ENCODE peak calls at places on chromosomes 6 and 20, in seven cellular contexts. J, Z, O, Q, U, M and R are unnamed samples.

GRCh38 chr6:93790976-93791375 is 371.6 kb upstream of the EPHA7 start:
- DNase-seq in Z (no peak), M (no peak), O (no peak), J (no peak), Q (no peak), U (no peak), R (no peak)

GRCh38 chr6:16625319-16626240 is 135.7 kb downstream of the ATXN1 start:
- DNase-seq in U (peak), J (no peak), O (no peak), M (no peak), Q (no peak), Z (no peak), R (no peak)

GRCh38 chr6:35166160-35166919 is 25.2 kb upstream of the TCP11 start:
- DNase-seq in Q (no peak), O (no peak), J (no peak), Z (no peak), U (no peak), M (no peak), R (peak)

GRCh38 chr6:160400426-160400825 is 52.2 kb downstream of the SLC22A3 start:
- DNase-seq in J (no peak), M (no peak), O (no peak), Q (no peak), U (no peak), Z (no peak), R (no peak)

GRCh38 chr20:57122481-57123138 is 143.8 kb downstream of the BMP7 start:
- DNase-seq in Q (no peak), Z (no peak), O (no peak), M (no peak), J (no peak), U (no peak), R (no peak)

GRCh38 chr20:1338801-1339200 is 9.9 kb upstream of the SDCBP2 start:
- DNase-seq in Z (peak), O (no peak), J (no peak), M (no peak), Q (no peak), U (no peak), R (peak)

GRCh38 chr20:35088231-35088794 is 4.3 kb downstream of the TRPC4AP start:
- DNase-seq in Z (no peak), M (no peak), Q (no peak), J (no peak), U (peak), O (no peak), R (no peak)

GRCh38 chr20:36479938-36480337 is 61.4 kb upstream of the MYL9 start:
- DNase-seq in U (no peak), Q (no peak), O (no peak), Z (no peak), J (no peak), M (no peak), R (no peak)

GRCh38 chr6:54621285-54621684 is 225.3 kb upstream of the FAM83B start:
- DNase-seq in O (no peak), U (no peak), Q (peak), J (no peak), Z (no peak), M (peak), R (peak)

GRCh38 chr20:9185511-9185910 is 116.6 kb downstream of the PLCB4 start:
- DNase-seq in U (peak), Q (no peak), O (no peak), M (no peak), Z (no peak), J (no peak), R (peak)

GRCh38 chr20:63252157-63252780 is 2.0 kb downstream of the NKAIN4 start:
- DNase-seq in U (no peak), Z (no peak), J (no peak), M (no peak), O (no peak), Q (no peak), R (no peak)

GRCh38 chr6:8243462-8243861 is 141.1 kb upstream of the EEF1E1 start:
- DNase-seq in Q (no peak), J (no peak), Z (no peak), M (no peak), U (peak), O (no peak), R (no peak)

GRCh38 chr6:107102414-107102805 is 12.9 kb downstream of the BEND3 start:
- DNase-seq in U (no peak), Q (no peak), Z (no peak), M (peak), O (no peak), J (no peak), R (peak)

GRCh38 chr6:148528292-148528691 is 185.7 kb downstream of the SASH1 start:
- DNase-seq in O (no peak), M (no peak), U (peak), J (no peak), Q (no peak), Z (no peak), R (no peak)

GRCh38 chr20:37541326-37541725 is 13.7 kb upstream of the BLCAP start:
- DNase-seq in O (no peak), U (no peak), M (no peak), J (no peak), Z (peak), Q (no peak), R (no peak)

GRCh38 chr20:1775117-1775516 is 117.5 kb upstream of the SIRPG start:
- DNase-seq in Z (no peak), O (no peak), J (no peak), M (no peak), U (peak), Q (peak), R (no peak)

GRCh38 chr20:13054011-13054410 is 45.2 kb downstream of the SPTLC3 start:
- DNase-seq in M (no peak), U (no peak), O (no peak), Q (no peak), Z (no peak), J (no peak), R (no peak)

GRCh38 chr6:158417760-158418098 is 105.5 kb downstream of the TULP4 start:
- DNase-seq in U (peak), J (no peak), Q (peak), M (no peak), O (no peak), Z (no peak), R (no peak)

GRCh38 chr6:56511591-56511990 is 131.1 kb downstream of the DST start:
- DNase-seq in Z (no peak), O (no peak), U (no peak), Q (no peak), M (no peak), J (no peak), R (no peak)

GRCh38 chr6:135519343-135519742 is 21.8 kb upstream of the AHI1 start:
- DNase-seq in Z (no peak), J (no peak), Q (no peak), O (no peak), M (no peak), U (no peak), R (no peak)

GRCh38 chr6:52361347-52361944 is 505 bp upstream of the PAQR8 start:
- DNase-seq in M (no peak), J (peak), O (no peak), Q (no peak), U (peak), Z (peak), R (peak)

GRCh38 chr6:116220172-116220571 is 33.7 kb downstream of the TSPYL4 start:
- DNase-seq in Z (no peak), O (no peak), M (no peak), U (peak), Q (no peak), J (no peak), R (peak)

GRCh38 chr6:155185544-155185943 is 78.3 kb upstream of the CLDN20 start:
- DNase-seq in J (no peak), Z (no peak), Q (peak), O (no peak), U (peak), M (no peak), R (peak)

GRCh38 chr6:155188707-155189496 is 74.9 kb upstream of the CLDN20 start:
- DNase-seq in Q (peak), U (peak), O (no peak), J (no peak), M (no peak), Z (no peak), R (no peak)

GRCh38 chr6:155186052-155186658 is 77.7 kb upstream of the CLDN20 start:
- DNase-seq in M (no peak), Q (no peak), Z (no peak), O (no peak), J (no peak), U (peak), R (peak)

GRCh38 chr6:155187994-155188706 is 75.7 kb upstream of the CLDN20 start:
- DNase-seq in Z (no peak), O (no peak), Q (no peak), U (peak), J (no peak), M (no peak), R (no peak)

DNA sequence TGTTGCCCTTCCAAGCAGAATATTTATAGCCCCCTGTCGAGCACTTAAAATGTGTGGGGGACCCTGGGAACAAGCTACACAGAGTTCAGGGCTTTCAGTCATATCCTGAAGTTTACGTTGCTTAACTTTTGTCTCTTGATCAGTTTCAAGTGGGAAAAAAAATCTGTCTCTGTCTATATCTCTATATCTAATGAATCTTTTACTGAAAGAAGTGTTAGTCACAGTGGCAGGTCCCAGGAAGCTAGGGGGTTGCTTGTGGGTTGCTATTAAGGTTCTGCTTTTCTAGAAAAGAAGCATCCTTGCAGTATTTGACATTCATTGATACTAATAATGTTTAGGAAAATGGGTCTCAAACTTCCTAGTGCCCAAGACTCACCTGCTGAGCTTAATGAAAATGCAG is 76.7 kb upstream of the CLDN20 start:
- DNase-seq in Z (no peak), J (no peak), O (no peak), Q (no peak), U (no peak), M (no peak), R (no peak)
- H3K27ac ChIP-seq in Z (no peak), J (no peak), O (no peak), Q (no peak), U (no peak), M (no peak), R (no peak)

DNA sequence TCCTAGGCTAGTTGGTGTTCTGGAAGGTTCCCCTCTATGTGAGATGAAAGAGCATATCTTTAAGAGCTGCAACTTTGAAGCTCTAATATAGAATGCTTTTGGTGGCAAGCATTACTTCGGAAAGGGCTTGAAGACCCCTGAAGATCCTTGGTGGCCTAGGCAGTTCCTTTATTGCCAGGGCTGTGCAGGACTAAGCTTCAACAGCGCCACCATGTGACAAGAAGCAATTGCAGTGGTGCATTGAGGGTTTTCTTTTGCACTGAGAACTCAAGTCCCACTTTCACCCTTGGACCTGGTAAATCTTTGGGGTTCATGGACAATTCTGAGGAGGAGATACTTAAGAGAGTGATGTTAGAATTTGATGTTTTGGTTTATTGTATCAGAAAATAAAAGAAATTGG is 237.4 kb upstream of the GMDS start:
- DNase-seq in M (no peak), J (no peak), Q (no peak), U (no peak), Z (no peak), O (no peak), R (no peak)
- TF ChIP-seq CTCF in M (no peak), J (no peak), Q (no peak), U (no peak), Z (no peak), O (no peak), R (peak)

GRCh38 chr6:15267221-15267620 is 21.4 kb downstream of the JARID2 start:
- DNase-seq in O (no peak), M (no peak), Q (no peak), J (no peak), U (no peak), Z (no peak), R (no peak)
- H3K27ac ChIP-seq in O (peak), M (no peak), Q (no peak), J (no peak), U (no peak), Z (no peak), R (no peak)

GRCh38 chr20:6525447-6526303 is 241.8 kb upstream of the BMP2 start:
- DNase-seq in Q (no peak), M (no peak), O (no peak), U (peak), Z (no peak), J (no peak), R (peak)
- TF ChIP-seq CTCF in Q (no peak), M (peak), O (no peak), U (no peak), Z (no peak), J (no peak), R (peak)

DNA sequence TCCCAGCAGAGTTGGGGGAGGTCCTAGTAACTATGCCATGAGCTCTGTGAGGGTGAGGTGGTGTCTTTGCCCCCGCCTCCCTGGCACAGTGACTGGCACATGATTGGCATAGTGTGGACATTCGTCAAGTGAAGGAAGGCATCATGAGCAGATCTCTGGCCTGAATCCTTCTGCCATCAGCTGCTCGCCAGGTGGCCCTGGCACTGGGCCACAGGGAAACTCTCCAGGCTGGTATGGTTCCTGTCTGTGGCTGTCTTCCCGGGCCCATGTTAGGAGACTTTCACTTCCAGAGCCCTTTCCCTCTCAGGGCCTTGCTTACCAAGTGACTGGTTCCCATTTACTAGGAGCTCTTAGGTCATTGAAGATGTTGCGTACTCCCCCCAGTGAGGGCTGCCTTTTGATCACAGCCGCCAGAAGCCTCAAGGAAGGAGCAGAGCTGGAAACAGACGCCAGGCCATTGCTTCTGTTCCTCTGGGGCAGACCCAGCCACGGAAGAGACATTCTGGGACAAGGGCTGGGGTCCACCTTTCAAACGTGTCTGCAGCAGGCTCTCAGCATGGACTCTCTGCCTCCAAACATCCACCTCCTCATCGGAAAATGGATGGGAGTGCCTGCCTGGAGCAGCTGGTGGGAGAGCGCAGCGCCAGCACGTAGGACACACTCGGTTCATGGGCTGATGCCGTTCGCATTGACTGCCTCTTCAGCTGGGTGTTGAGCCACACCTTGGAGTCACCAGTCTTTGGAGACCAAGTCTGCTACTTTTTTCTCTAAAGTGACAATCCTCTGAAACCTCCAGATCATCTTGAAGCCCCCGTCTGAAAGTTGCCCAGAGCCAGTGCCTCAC is 67.2 kb downstream of the PTPN1 start:
- DNase-seq in O (no peak), Q (no peak), Z (peak), J (no peak), M (no peak), U (no peak), R (no peak)
- H3K27ac ChIP-seq in O (no peak), Q (peak), Z (no peak), J (no peak), M (no peak), U (no peak), R (no peak)

GRCh38 chr20:51613576-51613975 is 71.1 kb upstream of the NFATC2 start:
- DNase-seq in Q (no peak), M (no peak), J (no peak), Z (no peak), U (no peak), O (no peak), R (no peak)

GRCh38 chr20:51611625-51611890 is 69.0 kb upstream of the NFATC2 start:
- DNase-seq in U (no peak), O (no peak), M (no peak), Z (no peak), J (no peak), Q (no peak), R (no peak)

GRCh38 chr20:51612896-51613295 is 70.4 kb upstream of the NFATC2 start:
- DNase-seq in Q (no peak), M (no peak), Z (no peak), U (no peak), O (no peak), J (no peak), R (no peak)

GRCh38 chr20:51610761-51611624 is 68.5 kb upstream of the NFATC2 start:
- DNase-seq in Z (no peak), M (peak), Q (no peak), O (no peak), U (no peak), J (no peak), R (no peak)

DNA sequence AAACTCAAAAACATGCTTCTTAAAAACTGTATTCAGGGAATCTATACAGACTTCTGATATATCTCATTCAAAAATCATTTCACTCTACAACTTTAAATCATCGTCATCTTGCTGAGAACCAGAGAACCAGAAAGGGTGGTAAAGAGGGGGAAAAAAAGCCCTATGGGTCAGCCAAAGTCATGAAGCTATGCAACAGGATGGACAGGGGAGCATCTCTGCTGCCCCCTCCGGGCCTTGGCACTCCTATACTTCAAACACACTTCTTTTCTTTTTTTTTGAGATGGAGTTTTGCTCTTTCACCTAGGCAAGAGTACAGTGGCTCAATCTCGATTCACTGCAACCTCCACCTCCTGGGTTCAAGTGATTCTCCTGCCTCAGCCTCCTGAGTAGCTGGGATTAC is 73.5 kb upstream of the NFATC2 start:
- DNase-seq in J (no peak), O (no peak), M (no peak), Q (no peak), U (no peak), Z (no peak), R (no peak)
- TF ChIP-seq CTCF in J (no peak), O (no peak), M (no peak), Q (no peak), U (peak), Z (no peak), R (peak)

DNA sequence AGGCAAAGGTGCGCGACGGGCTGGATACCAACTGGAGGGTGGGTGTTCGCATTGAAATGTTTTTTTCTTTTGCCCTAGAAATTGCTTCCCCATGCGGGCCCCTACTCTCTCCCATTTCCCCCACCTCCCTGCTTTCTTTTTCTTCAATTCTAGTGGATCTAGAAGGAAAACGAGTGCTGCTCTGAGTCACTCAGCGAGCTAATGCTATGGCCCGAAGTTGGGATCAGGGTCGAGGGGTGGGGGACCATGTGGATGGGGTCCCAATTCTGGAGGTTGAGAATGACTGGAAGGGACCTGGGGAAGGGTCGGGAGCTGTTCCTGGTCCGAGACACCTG is 71.5 kb downstream of the SOX4 start:
- DNase-seq in O (no peak), M (no peak), Z (no peak), Q (no peak), U (no peak), J (no peak), R (no peak)
- H3K27ac ChIP-seq in O (no peak), M (no peak), Z (no peak), Q (no peak), U (no peak), J (no peak), R (peak)